ENCODE peak calls at places on chromosomes 4 and X, in seven cellular contexts. G is naive thymus-derived CD4-positive, alpha-beta T cell; B is heart right ventricle; C is AG09309; W is astrocyte of the spinal cord; H is foreskin fibroblast; U is SJSA1. S is an unnamed sample.

GRCh38 chr4:173698557-173699262 is 168.7 kb upstream of the HAND2 start:
- DNase-seq in B (peak; percentile 54), G (no peak), C (no peak), W (no peak), H (peak; percentile 61), U (no peak), S (no peak)

GRCh38 chrX:77434949-77435348 is 12.2 kb upstream of the FGF16 start:
- DNase-seq in W (no peak), H (no peak), G (no peak), U (no peak), C (no peak), B (no peak), S (no peak)

GRCh38 chr4:101604976-101605375 is 185.6 kb upstream of the BANK1 start:
- DNase-seq in H (peak; percentile 5), C (no peak), U (no peak), G (no peak), W (peak; percentile 33), B (no peak), S (peak; percentile 55)

GRCh38 chr4:81600511-81601269 is 129.0 kb upstream of the RASGEF1B start:
- DNase-seq in W (no peak), H (no peak), U (no peak), G (no peak), B (peak; percentile 53), C (no peak), S (no peak)

GRCh38 chr4:162322054-162322453 is 158.3 kb upstream of the FSTL5 start:
- DNase-seq in U (no peak), W (no peak), C (no peak), G (no peak), H (no peak), B (no peak), S (no peak)

GRCh38 chr4:158496030-158496741 is 25.5 kb upstream of the RXFP1 start:
- DNase-seq in U (no peak), G (no peak), H (no peak), B (peak; percentile 21), W (no peak), C (no peak), S (no peak)

GRCh38 chr4:72468904-72469502 is 100.0 kb downstream of the ADAMTS3 start:
- DNase-seq in U (no peak), C (no peak), G (no peak), B (no peak), H (peak; percentile 45), W (peak; percentile 46), S (peak; percentile 24)

GRCh38 chr4:88196523-88197185 is 38.2 kb upstream of the ABCG2 start:
- DNase-seq in B (no peak), G (no peak), C (no peak), H (no peak), U (no peak), W (no peak), S (no peak)

GRCh38 chrX:135389717-135390116 is 32.0 kb upstream of the SMIM10L2A start:
- DNase-seq in B (no peak), C (no peak), H (peak; percentile 4), U (no peak), G (no peak), W (no peak), S (no peak)

GRCh38 chr4:82561745-82562552 is at the start of gene TMEM150C:
- DNase-seq in C (no peak), U (no peak), B (peak; percentile 62), G (no peak), W (peak; percentile 5), H (peak; percentile 44), S (no peak)

GRCh38 chr4:56658410-56659003 is 22.6 kb downstream of the HOPX start:
- DNase-seq in W (peak; percentile 71), H (peak; percentile 39), G (no peak), B (no peak), C (peak; percentile 39), U (no peak), S (peak; percentile 34)

GRCh38 chr4:52870225-52870624 is 8.1 kb downstream of the RASL11B start:
- DNase-seq in C (no peak), B (peak; percentile 47), W (no peak), H (no peak), U (no peak), G (no peak), S (no peak)

GRCh38 chrX:129738466-129739308 is at the start of gene XPNPEP2:
- DNase-seq in H (peak; percentile 74), C (no peak), B (peak; percentile 29), U (no peak), G (no peak), W (no peak), S (no peak)

GRCh38 chr4:110152386-110152785 is 46.0 kb downstream of the ELOVL6 start:
- DNase-seq in C (no peak), W (no peak), G (no peak), U (no peak), H (no peak), B (no peak), S (no peak)

GRCh38 chrX:119686087-119686639 is 6.8 kb downstream of the SEPTIN6 start:
- DNase-seq in G (no peak), W (no peak), U (no peak), B (no peak), H (peak; percentile 61), C (no peak), S (no peak)

GRCh38 chr4:129929052-129929451 is 833.1 kb downstream of the C4orf33 start:
- DNase-seq in U (no peak), W (no peak), C (no peak), B (no peak), H (no peak), G (no peak), S (no peak)

GRCh38 chr4:69583543-69583942 is 55.9 kb downstream of the UGT2A2 start:
- DNase-seq in C (no peak), H (no peak), G (no peak), B (no peak), U (no peak), W (no peak), S (no peak)

GRCh38 chrX:136586386-136586785 is 54.4 kb downstream of the VGLL1 start:
- DNase-seq in C (no peak), B (no peak), G (peak; percentile 84), U (no peak), W (peak; percentile 28), H (no peak), S (peak; percentile 33)

GRCh38 chr4:124970011-124970410 is 257.5 kb upstream of the ANKRD50 start:
- DNase-seq in H (peak; percentile 64), B (no peak), G (no peak), U (no peak), W (peak; percentile 77), C (peak; percentile 37), S (peak; percentile 57)

DNA sequence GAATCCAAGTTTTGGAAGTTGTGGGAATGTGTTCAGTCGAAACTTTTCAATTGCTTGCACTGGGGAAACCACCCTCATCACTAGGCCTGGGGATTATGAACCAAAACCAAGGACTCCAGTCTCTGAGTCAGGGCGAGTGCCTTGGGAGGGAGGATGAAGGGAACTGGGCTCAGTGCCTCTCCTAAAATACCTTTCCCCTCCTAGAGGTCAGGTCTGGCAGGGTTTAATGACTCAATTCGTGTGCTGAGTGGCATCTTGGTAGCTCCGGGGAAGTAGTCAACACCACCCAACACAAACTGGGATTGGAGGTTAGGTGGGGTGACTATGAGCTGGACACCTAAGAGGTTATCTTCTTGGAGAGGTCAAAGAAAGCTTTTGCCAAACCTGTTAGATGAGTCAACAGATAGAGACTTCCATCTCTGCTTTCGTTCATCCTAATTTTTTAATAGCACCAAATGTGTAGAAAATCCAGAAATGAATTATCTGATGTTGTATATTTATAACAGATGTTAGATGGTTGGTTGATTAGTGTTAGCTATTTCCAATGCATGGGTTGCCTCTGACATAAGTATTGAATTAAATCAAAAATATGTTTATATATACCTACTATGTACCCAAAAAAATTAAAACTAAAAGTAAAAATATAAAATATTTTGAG is 202.8 kb downstream of the SHROOM3 start:
- DNase-seq in C (peak; percentile 57), U (no peak), H (peak; percentile 69), G (no peak), W (no peak), B (no peak), S (no peak)
- H3K4me3 ChIP-seq in C (no peak overlapping the region), U (no peak overlapping the region), H (no peak overlapping the region), G (no peak overlapping the region), W (no peak overlapping the region), B (no peak overlapping the region), S (no peak overlapping the region)

GRCh38 chr4:183905081-183905592 is at the start of gene STOX2:
- DNase-seq in B (peak; percentile 88), W (peak; percentile 40), U (no peak), H (peak; percentile 45), G (no peak), C (no peak), S (no peak)
- H3K4me3 ChIP-seq in B (peak within 1 kb of the TSS; percentile 80), W (peak within 1 kb of the TSS; percentile 42), U (peak within 1 kb of the TSS; percentile 24), H (peak within 1 kb of the TSS; percentile 25), G (no peak within 1 kb of the TSS), C (peak within 1 kb of the TSS; percentile 30), S (peak within 1 kb of the TSS; percentile 49)

GRCh38 chr4:40292313-40292759 is 42.8 kb upstream of the CHRNA9 start:
- DNase-seq in W (no peak), C (no peak), B (no peak), H (peak; percentile 61), G (no peak), U (no peak), S (no peak)

GRCh38 chr4:40283968-40284367 is 51.2 kb upstream of the CHRNA9 start:
- DNase-seq in G (peak; percentile 81), H (no peak), B (no peak), C (no peak), U (peak; percentile 67), W (peak; percentile 80), S (peak; percentile 79)

GRCh38 chr4:40283413-40283812 is 51.7 kb upstream of the CHRNA9 start:
- DNase-seq in W (no peak), U (no peak), G (peak; percentile 36), B (no peak), C (no peak), H (no peak), S (no peak)

GRCh38 chr4:40289366-40290188 is 45.6 kb upstream of the CHRNA9 start:
- DNase-seq in U (no peak), G (peak; percentile 64), B (no peak), W (no peak), C (no peak), H (no peak), S (no peak)

GRCh38 chr4:40288547-40288946 is 46.6 kb upstream of the CHRNA9 start:
- DNase-seq in H (no peak), U (no peak), C (no peak), B (no peak), W (no peak), G (no peak), S (no peak)
- H3K4me3 ChIP-seq in H (no peak overlapping the region), U (no peak overlapping the region), C (no peak overlapping the region), B (no peak overlapping the region), W (no peak overlapping the region), G (no peak overlapping the region), S (no peak overlapping the region)

GRCh38 chrX:17591741-17592110 is 145.6 kb upstream of the SCML1 start:
- DNase-seq in U (peak; percentile 44), H (peak; percentile 67), W (peak; percentile 86), C (peak; percentile 58), B (no peak), G (no peak), S (peak; percentile 69)
- H3K4me3 ChIP-seq in U (peak overlapping the region; percentile 11), H (peak overlapping the region; percentile 25), W (no peak overlapping the region), C (no peak overlapping the region), B (no peak overlapping the region), G (no peak overlapping the region), S (no peak overlapping the region)

S was measured in astrocyte of the cerebellum.